ENCODE peak calls at places on chromosomes 5 and 9, in four cellular contexts. H is testis, B is ovary, Y is heart left ventricle. J is an unnamed sample.

GRCh38 chr9:108041551-108041950 is 552.0 kb upstream of the KLF4 start:
- DNase-seq in Y (no peak), B (no peak), H (no peak), J (no peak)

GRCh38 chr9:115170674-115171073 is 52.7 kb upstream of the TNC start:
- DNase-seq in B (no peak), H (no peak), Y (no peak), J (no peak)

GRCh38 chr5:38104497-38105230 is 153.7 kb upstream of the EGFLAM start:
- DNase-seq in B (no peak), H (no peak), Y (no peak), J (no peak)

GRCh38 chr9:93207860-93208734 is 24.2 kb downstream of the WNK2 start:
- DNase-seq in B (no peak), H (no peak), Y (peak; percentile 15), J (no peak)

GRCh38 chr5:151345808-151346478 is 1.4 kb downstream of the SLC36A2 start:
- DNase-seq in Y (no peak), H (no peak), B (no peak), J (no peak)

GRCh38 chr5:139383275-139383992 is at the start of gene SLC23A1:
- DNase-seq in Y (no peak), H (no peak), B (no peak), J (peak; percentile 3)

GRCh38 chr9:34370970-34371880 is 5.5 kb downstream of the MYORG start:
- DNase-seq in H (peak; percentile 43), Y (no peak), B (no peak), J (no peak)

GRCh38 chr5:12071455-12071854 is 167.2 kb upstream of the CTNND2 start:
- DNase-seq in H (no peak), B (no peak), Y (no peak), J (no peak)

GRCh38 chr9:135989722-135990467 is 28.7 kb upstream of the UBAC1 start:
- DNase-seq in H (no peak), B (peak; percentile 34), Y (peak; percentile 77), J (no peak)

GRCh38 chr5:113230711-113231652 is 203.8 kb downstream of the TSSK1B start:
- DNase-seq in Y (no peak), H (no peak), B (no peak), J (no peak)

GRCh38 chr5:73694089-73694488 is 68.1 kb downstream of the ARHGEF28 start:
- DNase-seq in H (no peak), B (no peak), Y (no peak), J (no peak)

GRCh38 chr9:9560382-9561035 is 1052.3 kb downstream of the PTPRD start:
- DNase-seq in B (no peak), Y (no peak), H (no peak), J (no peak)

GRCh38 chr5:84148651-84149050 is 236.0 kb downstream of the EDIL3 start:
- DNase-seq in Y (no peak), B (no peak), H (no peak), J (no peak)

GRCh38 chr9:3810231-3810630 is 284.4 kb upstream of the RFX3 start:
- DNase-seq in H (no peak), B (no peak), Y (no peak), J (no peak)

GRCh38 chr9:93197670-93198069 is 13.7 kb downstream of the WNK2 start:
- DNase-seq in H (no peak), B (no peak), Y (no peak), J (no peak)

GRCh38 chr9:131214931-131215330 is 61.4 kb downstream of the FAM78A start:
- DNase-seq in B (no peak), Y (no peak), H (no peak), J (no peak)

GRCh38 chr9:134136117-134136996 is 475 bp downstream of the WDR5 start:
- DNase-seq in B (no peak), H (no peak), Y (peak; percentile 71), J (peak; percentile 26)

GRCh38 chr5:149452007-149452664 is 73.0 kb upstream of the IL17B start:
- DNase-seq in Y (peak; percentile 68), H (no peak), B (peak; percentile 60), J (peak; percentile 70)
- TF ChIP-seq POLR2A in Y (no peak), H (no peak), B (no peak), J (peak; percentile 51)

GRCh38 chr5:123300266-123300665 is 122.9 kb downstream of the CEP120 start:
- DNase-seq in Y (no peak), B (no peak), H (no peak), J (no peak)

GRCh38 chr5:123299124-123299523 is 124.1 kb downstream of the CEP120 start:
- DNase-seq in Y (no peak), H (no peak), B (no peak), J (no peak)

GRCh38 chr5:123305751-123306150 is 117.5 kb downstream of the CEP120 start:
- DNase-seq in B (no peak), H (no peak), Y (no peak), J (no peak)

GRCh38 chr5:123304777-123305316 is 118.4 kb downstream of the CEP120 start:
- DNase-seq in Y (no peak), B (no peak), H (no peak), J (no peak)

DNA sequence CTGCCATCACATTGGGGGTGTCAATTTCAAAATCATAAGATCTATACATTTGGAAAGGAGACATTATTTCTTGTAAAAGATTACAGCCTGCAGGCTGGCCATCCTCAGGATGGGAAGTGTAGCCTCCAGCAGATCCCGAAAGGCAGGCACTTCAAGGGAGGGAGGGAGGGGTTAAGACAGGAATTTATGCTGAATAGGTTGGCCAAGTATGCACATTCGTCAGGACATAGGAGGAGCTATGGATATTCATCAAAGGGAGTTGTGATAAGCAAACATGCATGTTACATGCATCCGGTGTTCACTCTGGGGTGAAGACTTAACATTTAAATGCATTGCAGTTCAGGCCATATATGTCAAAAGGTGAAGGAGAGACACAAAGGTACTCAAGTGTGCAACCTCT is 119.4 kb downstream of the CEP120 start:
- DNase-seq in B (no peak), H (no peak), Y (no peak), J (no peak)
- H3K4me1 ChIP-seq in B (no peaks in the 10 kb centered on the region), H (no peaks in the 10 kb centered on the region), Y (no peaks in the 10 kb centered on the region), J (no peaks in the 10 kb centered on the region)

GRCh38 chr5:134247411-134247810 is 21.5 kb upstream of the PPP2CA start:
- DNase-seq in B (no peak), Y (no peak), H (no peak), J (peak; percentile 71)

GRCh38 chr5:134249469-134250379 is 23.9 kb upstream of the PPP2CA start:
- DNase-seq in H (no peak), B (no peak), Y (no peak), J (no peak)

GRCh38 chr5:134247825-134248224 is 22.0 kb upstream of the PPP2CA start:
- DNase-seq in B (no peak), H (no peak), Y (no peak), J (no peak)

GRCh38 chr5:134246771-134247329 is 21.0 kb upstream of the PPP2CA start:
- DNase-seq in Y (no peak), H (no peak), B (no peak), J (no peak)

GRCh38 chr5:134248271-134248670 is 22.4 kb upstream of the PPP2CA start:
- DNase-seq in B (no peak), Y (no peak), H (no peak), J (no peak)
- H3K27ac ChIP-seq in B (no peak overlapping the region), Y (no peak overlapping the region), H (no peak overlapping the region), J (peak overlapping the region; percentile 82)

DNA sequence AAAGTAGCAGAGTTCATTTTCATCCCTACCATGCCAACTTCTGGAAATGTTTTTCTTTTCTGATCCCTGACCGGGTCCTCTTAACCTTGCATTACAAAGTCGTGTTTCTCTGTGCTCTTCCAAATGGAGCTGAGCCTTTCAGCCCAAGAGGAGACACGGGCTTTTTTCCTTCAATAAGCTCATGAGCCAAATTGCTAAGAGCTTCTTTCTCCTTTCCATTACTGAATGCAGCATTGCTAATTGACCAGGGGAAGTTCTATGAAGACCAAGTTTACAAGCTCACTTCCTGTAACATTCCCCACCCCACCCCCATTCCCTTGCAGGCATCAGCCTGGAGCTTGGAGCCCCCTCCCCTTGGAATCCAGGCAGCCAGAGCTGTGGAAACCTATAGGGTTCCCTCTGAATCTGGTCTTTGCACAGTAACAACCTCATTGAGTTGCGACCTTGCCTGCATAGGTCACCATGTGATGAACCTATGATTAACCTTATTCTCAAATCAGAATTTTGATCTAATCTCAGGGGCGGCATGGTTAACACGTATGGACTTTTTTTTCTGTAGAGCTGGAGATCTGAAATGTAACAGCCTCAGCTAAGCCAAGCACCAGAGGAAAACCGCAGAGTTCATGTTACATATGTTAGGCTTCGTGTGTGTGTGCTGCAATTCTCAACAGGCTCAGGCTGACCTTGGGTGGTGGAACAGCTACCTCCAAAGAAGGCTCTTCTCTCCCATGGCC is 395.7 kb upstream of the ZNF462 start:
- DNase-seq in B (no peak), Y (no peak), H (no peak), J (no peak)
- TF ChIP-seq POLR2A in B (no peak), Y (no peak), H (no peak), J (no peak)

DNA sequence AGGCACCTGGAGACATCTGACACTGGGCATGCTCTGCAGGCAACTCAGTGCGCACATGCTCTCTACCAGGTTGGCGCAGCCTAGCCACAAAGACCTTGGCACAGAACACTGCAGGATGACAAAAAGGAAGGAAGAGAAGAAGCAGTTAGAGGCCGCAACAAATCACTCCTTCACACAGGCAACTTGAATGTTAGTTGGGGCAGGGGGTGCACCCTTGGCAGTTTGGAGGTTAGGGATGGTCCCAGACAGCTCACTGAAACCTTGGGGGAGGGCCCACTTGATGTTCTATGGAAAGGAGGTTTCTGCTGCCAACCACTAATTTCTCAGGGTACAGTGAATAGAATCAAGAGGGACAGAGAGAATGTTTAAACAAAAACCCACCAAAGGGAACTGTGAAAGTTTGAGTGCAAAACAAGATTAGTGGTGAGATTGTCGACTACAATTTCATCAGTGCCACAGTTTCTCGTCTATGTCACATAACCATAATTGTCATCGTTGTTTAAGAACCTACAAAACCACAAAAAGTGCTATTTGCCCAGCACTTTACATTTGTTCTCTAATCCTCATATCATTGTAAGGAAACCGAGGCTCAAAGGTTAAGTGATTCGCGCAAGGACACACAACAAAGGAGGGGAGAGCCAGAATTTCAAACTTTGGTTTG is 48.7 kb downstream of the FBXW11 start:
- DNase-seq in H (peak; percentile 43), B (no peak), Y (no peak), J (peak; percentile 53)
- H3K4me1 ChIP-seq in H (peaks cover 20% of the 10 kb centered on the region), B (peaks cover 13% of the 10 kb centered on the region), Y (peaks cover 75% of the 10 kb centered on the region), J (peaks cover 6% of the 10 kb centered on the region)

GRCh38 chr5:149174847-149175234 is 33.5 kb downstream of the ABLIM3 start:
- DNase-seq in H (no peak), B (no peak), Y (no peak), J (no peak)
- H3K27ac ChIP-seq in H (no peak overlapping the region), B (no peak overlapping the region), Y (peak overlapping the region; percentile 87), J (peak overlapping the region; percentile 71)

GRCh38 chr5:179620293-179620692 is 3.2 kb downstream of the HNRNPH1 start:
- DNase-seq in B (no peak), H (no peak), Y (no peak), J (no peak)

GRCh38 chr5:179619776-179620175 is 3.7 kb downstream of the HNRNPH1 start:
- DNase-seq in H (no peak), Y (no peak), B (no peak), J (no peak)

GRCh38 chr5:179620703-179621350 is 2.6 kb downstream of the HNRNPH1 start:
- DNase-seq in B (no peak), H (no peak), Y (no peak), J (no peak)

GRCh38 chr5:179617930-179618329 is 5.5 kb downstream of the HNRNPH1 start:
- DNase-seq in B (no peak), H (no peak), Y (no peak), J (no peak)

GRCh38 chr5:179618923-179619554 is 4.4 kb downstream of the HNRNPH1 start:
- DNase-seq in Y (no peak), H (no peak), B (no peak), J (no peak)
- TF ChIP-seq POLR2A in Y (no peak), H (no peak), B (no peak), J (no peak)

GRCh38 chr5:143347698-143348344 is 55.7 kb downstream of the NR3C1 start:
- DNase-seq in H (no peak), B (no peak), Y (no peak), J (no peak)
- H3K4me1 ChIP-seq in H (peaks cover 1% of the 10 kb centered on the region), B (peaks cover 7% of the 10 kb centered on the region), Y (peaks cover 92% of the 10 kb centered on the region), J (no peaks in the 10 kb centered on the region)